ENCODE peak calls at places on chromosomes 12 and 14, in seven cellular contexts. N is Peyer's patch, R is endothelial cell of umbilical vein, E is transverse colon, F is stomach, C is NB4, M is sigmoid colon. I is an unnamed sample.

GRCh38 chr14:53295985-53296582 is 143.0 kb upstream of the DDHD1 start:
- DNase-seq in N (no peak), R (peak; percentile 48), E (no peak), F (no peak), C (peak; percentile 39), M (no peak), I (peak; percentile 40)

GRCh38 chr14:69685217-69685616 is 73.8 kb downstream of the SUSD6 start:
- DNase-seq in N (no peak), R (peak; percentile 49), E (no peak), F (no peak), C (no peak), M (no peak), I (no peak)

GRCh38 chr12:42809226-42809625 is 219.7 kb upstream of the PRICKLE1 start:
- DNase-seq in N (no peak), R (no peak), E (no peak), F (no peak), C (no peak), M (no peak), I (no peak)

GRCh38 chr12:104902125-104902524 is 56.0 kb downstream of the SLC41A2 start:
- DNase-seq in N (no peak), R (no peak), E (no peak), F (no peak), C (no peak), M (no peak), I (no peak)

GRCh38 chr12:75545636-75546035 is 34.2 kb upstream of the KRR1 start:
- DNase-seq in N (no peak), R (no peak), E (no peak), F (no peak), C (no peak), M (no peak), I (no peak)

GRCh38 chr12:50257226-50258166 is 25.8 kb downstream of the LIMA1 start:
- DNase-seq in N (no peak), R (peak; percentile 78), E (no peak), F (no peak), C (no peak), M (no peak), I (no peak)

GRCh38 chr14:70909788-70910614 is 2.7 kb downstream of the PCNX1 start:
- DNase-seq in N (no peak), R (peak; percentile 13), E (no peak), F (no peak), C (peak; percentile 49), M (no peak), I (no peak)

GRCh38 chr14:93894992-93895391 is 32.2 kb upstream of the FAM181A start:
- DNase-seq in N (no peak), R (no peak), E (no peak), F (no peak), C (no peak), M (no peak), I (no peak)

GRCh38 chr14:37325332-37325731 is 127.6 kb downstream of the MIPOL1 start:
- DNase-seq in N (no peak), R (no peak), E (no peak), F (no peak), C (no peak), M (no peak), I (no peak)

GRCh38 chr14:83071888-83072501 is 1538.3 kb upstream of the SEL1L start:
- DNase-seq in N (no peak), R (no peak), E (no peak), F (no peak), C (peak; percentile 69), M (no peak), I (peak; percentile 1)

GRCh38 chr14:101808020-101808641 is 46.6 kb downstream of the PPP2R5C start:
- DNase-seq in N (no peak), R (no peak), E (no peak), F (no peak), C (peak; percentile 23), M (no peak), I (peak; percentile 44)

GRCh38 chr12:69985656-69986055 is 160.6 kb downstream of the MYRFL start:
- DNase-seq in N (no peak), R (no peak), E (peak; percentile 63), F (no peak), C (peak; percentile 36), M (no peak), I (peak; percentile 58)

GRCh38 chr14:101116486-101117130 is 213.1 kb upstream of the RTL1 start:
- DNase-seq in N (peak; percentile 9), R (no peak), E (no peak), F (no peak), C (no peak), M (peak; percentile 35), I (no peak)

GRCh38 chr12:117530796-117531195 is 169.4 kb upstream of the NOS1 start:
- DNase-seq in N (no peak), R (no peak), E (no peak), F (no peak), C (no peak), M (no peak), I (no peak)

GRCh38 chr12:104596128-104596799 is 139.5 kb downstream of the CHST11 start:
- DNase-seq in N (no peak), R (no peak), E (peak; percentile 24), F (no peak), C (peak; percentile 89), M (peak; percentile 85), I (no peak)

GRCh38 chr12:75862692-75863471 is 168.7 kb downstream of the PHLDA1 start:
- DNase-seq in N (no peak), R (peak; percentile 84), E (no peak), F (no peak), C (no peak), M (no peak), I (no peak)

GRCh38 chr14:35213869-35214387 is 78.3 kb upstream of the PSMA6 start:
- DNase-seq in N (no peak), R (peak; percentile 70), E (no peak), F (no peak), C (no peak), M (no peak), I (no peak)

GRCh38 chr12:54689034-54689372 is 40.8 kb upstream of the DCD start:
- DNase-seq in N (no peak), R (no peak), E (no peak), F (no peak), C (no peak), M (no peak), I (no peak)

GRCh38 chr14:87992720-87993484 is at the start of gene GALC:
- DNase-seq in N (peak; percentile 97), R (peak; percentile 94), E (peak; percentile 96), F (peak; percentile 96), C (peak; percentile 83), M (peak; percentile 97), I (peak; percentile 96)
- TF ChIP-seq POLR2A in N (peak; percentile 61), R (peak; percentile 76), E (peak; percentile 45), F (no peak), C (no peak), M (no peak), I (peak; percentile 87)

GRCh38 chr14:99481745-99482099 is 513 bp downstream of the CCNK start:
- DNase-seq in N (no peak), R (no peak), E (no peak), F (no peak), C (peak; percentile 49), M (no peak), I (peak; percentile 67)

GRCh38 chr14:99479160-99479902 is 1.3 kb downstream of the SETD3 start:
- DNase-seq in N (no peak), R (peak; percentile 11), E (no peak), F (no peak), C (no peak), M (no peak), I (peak; percentile 42)

GRCh38 chr14:99478133-99478532 is 2.5 kb downstream of the SETD3 start:
- DNase-seq in N (no peak), R (no peak), E (no peak), F (no peak), C (no peak), M (no peak), I (peak; percentile 28)

GRCh38 chr14:99480856-99481744 is at the start of the genes CCNK and SETD3:
- DNase-seq in N (peak; percentile 99), R (peak; percentile 100), E (peak; percentile 100), F (peak; percentile 100), C (peak; percentile 99), M (peak; percentile 100), I (peak; percentile 100)

DNA sequence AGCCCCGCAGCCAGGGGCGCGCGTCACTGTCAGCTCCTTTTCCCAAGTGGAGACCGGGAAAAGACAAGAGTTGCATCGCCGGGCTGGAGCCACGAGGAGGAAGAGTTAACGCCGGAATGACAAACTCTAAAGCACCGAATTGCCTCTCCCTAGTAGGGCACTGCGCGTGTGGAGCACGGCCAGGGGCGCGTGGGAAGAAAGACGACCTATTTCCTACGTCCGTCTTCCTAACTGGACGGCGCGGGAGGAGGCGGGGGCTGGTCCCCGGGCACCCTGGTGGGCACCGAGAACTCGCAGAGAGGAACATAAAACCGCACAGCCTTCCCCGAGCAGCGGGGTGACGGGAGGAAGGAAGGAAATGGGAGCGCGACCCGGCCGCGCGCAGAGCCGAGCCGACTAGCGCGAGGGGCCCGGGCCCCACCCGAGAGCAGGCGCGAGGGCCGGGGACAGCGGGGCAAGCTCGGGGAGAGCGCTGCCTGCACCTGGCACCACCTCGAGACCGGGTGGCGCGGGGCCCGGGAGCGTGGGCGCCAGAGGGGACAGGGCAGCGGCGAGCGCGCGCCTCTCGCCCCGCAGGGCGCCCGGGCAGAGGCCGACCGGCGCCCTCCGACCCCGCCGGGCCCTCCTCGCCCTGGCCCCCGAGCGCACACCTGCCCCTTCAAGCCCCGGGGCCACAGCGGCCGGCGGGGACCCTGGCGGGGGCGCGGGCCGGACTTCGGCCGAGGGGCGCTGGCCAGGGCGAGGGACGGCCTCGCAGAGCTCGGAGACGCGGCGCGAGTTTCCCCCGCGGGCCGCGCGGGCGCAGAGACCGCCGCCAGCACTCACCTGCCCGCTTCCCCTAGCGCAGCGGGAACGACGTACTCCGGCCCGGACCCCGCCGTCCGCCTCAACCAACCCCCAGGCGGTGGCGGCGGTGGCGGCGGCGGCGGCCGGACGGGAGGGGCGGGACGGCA is 480 bp downstream of the SETD3 start:
- DNase-seq in N (peak; percentile 35), R (peak; percentile 58), E (peak; percentile 63), F (peak; percentile 54), C (peak; percentile 84), M (peak; percentile 88), I (peak; percentile 69)
- TF ChIP-seq POLR2A in N (peak; percentile 57), R (no peak), E (peak; percentile 49), F (no peak), C (peak; percentile 46), M (no peak), I (no peak)

DNA sequence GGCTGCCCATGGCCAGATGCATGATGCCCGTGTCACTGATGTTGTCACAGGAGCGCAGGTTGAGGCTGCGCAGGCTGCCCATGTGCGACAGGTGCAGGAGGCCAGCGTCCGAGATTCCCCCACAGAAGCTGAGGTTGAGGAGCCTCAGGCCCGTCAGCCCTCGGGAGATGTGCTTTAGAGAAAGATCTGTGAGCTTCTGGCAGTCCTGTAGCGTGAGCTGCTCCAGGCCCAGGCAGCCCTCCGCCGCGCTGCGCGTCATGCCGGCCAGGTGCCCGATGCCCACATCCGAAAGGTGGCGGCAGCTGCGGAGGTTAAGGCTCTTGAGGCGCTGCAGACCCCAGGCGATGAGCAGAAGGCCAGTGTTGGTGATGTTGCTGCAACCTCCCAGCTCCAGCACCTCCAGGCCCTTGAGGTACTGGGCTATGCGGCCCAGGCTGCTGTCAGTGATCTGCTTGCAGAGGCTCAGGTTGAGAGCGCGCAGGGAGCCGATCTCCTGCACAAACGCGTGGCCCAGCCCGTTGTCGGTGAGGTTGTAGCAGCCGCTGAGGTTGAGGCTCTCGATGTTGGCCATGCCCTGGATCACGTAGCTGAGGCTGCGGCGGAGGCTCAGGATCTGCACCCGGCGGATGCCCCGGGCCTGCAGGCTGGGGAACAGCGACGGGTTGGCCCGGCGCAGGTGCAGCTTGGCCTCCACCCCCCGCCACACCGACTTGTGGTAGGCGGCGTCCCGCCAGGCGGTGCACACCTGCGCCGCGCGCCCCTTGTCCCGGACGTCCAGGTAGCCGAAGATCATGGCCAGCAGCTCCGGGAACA is 943 bp downstream of the FBXL14 start:
- DNase-seq in N (peak; percentile 67), R (peak; percentile 40), E (peak; percentile 74), F (peak; percentile 68), C (peak; percentile 71), M (peak; percentile 78), I (peak; percentile 63)
- TF ChIP-seq POLR2A in N (no peak), R (no peak), E (peak; percentile 57), F (no peak), C (no peak), M (no peak), I (no peak)

GRCh38 chr12:89848732-89849131 is 140.1 kb upstream of the ATP2B1 start:
- DNase-seq in N (no peak), R (no peak), E (no peak), F (no peak), C (no peak), M (no peak), I (no peak)
- TF ChIP-seq POLR2A in N (no peak), R (no peak), E (no peak), F (no peak), C (no peak), M (no peak), I (no peak)

I was measured in erythroblast.